ENCODE peak calls at places on chromosomes 13 and 19, in ten cellular contexts. One of them, this sample, is unnamed. For H3K36me3, the result is how much of the 10 kb centered on the place peaks cover.

GRCh38 chr13:43298799-43299198 is 275.4 kb downstream of the DNAJC15 start:
- DNase-seq in H1: no peak
- DNase-seq in PC-3: no peak
- DNase-seq in OCI-LY7: no peak
- DNase-seq in GM12878: no peak
- DNase-seq in K562: no peak
- DNase-seq in neuronal stem cell: no peak
- DNase-seq in mammary epithelial cell: peak
- DNase-seq in fibroblast of lung: no peak
- DNase-seq in IMR-90: no peak
- DNase-seq in this sample: no peak

GRCh38 chr13:107680115-107680514 is 535.2 kb downstream of the LIG4 start:
- DNase-seq in mammary epithelial cell: no peak
- DNase-seq in K562: no peak
- DNase-seq in GM12878: no peak
- DNase-seq in neuronal stem cell: no peak
- DNase-seq in PC-3: peak
- DNase-seq in OCI-LY7: no peak
- DNase-seq in fibroblast of lung: no peak
- DNase-seq in IMR-90: peak
- DNase-seq in H1: no peak
- DNase-seq in this sample: no peak

GRCh38 chr13:56351041-56351440 is 789.7 kb upstream of the PRR20A start:
- DNase-seq in IMR-90: no peak
- DNase-seq in GM12878: no peak
- DNase-seq in neuronal stem cell: no peak
- DNase-seq in H1: no peak
- DNase-seq in OCI-LY7: no peak
- DNase-seq in PC-3: peak
- DNase-seq in K562: no peak
- DNase-seq in mammary epithelial cell: no peak
- DNase-seq in fibroblast of lung: no peak
- DNase-seq in this sample: no peak

GRCh38 chr13:43261018-43261417 is 237.6 kb downstream of the DNAJC15 start:
- DNase-seq in GM12878: no peak
- DNase-seq in IMR-90: peak
- DNase-seq in K562: no peak
- DNase-seq in H1: no peak
- DNase-seq in neuronal stem cell: no peak
- DNase-seq in fibroblast of lung: peak
- DNase-seq in OCI-LY7: no peak
- DNase-seq in PC-3: peak
- DNase-seq in mammary epithelial cell: peak
- DNase-seq in this sample: no peak

GRCh38 chr19:10643166-10643967 is 10.8 kb upstream of the ILF3 start:
- DNase-seq in fibroblast of lung: no peak
- DNase-seq in OCI-LY7: no peak
- DNase-seq in PC-3: no peak
- DNase-seq in K562: no peak
- DNase-seq in GM12878: no peak
- DNase-seq in neuronal stem cell: no peak
- DNase-seq in IMR-90: no peak
- DNase-seq in mammary epithelial cell: no peak
- DNase-seq in H1: no peak
- DNase-seq in this sample: no peak

GRCh38 chr19:44003461-44004134 is 841 bp downstream of the ZNF230 start:
- DNase-seq in GM12878: no peak
- DNase-seq in K562: peak
- DNase-seq in neuronal stem cell: no peak
- DNase-seq in mammary epithelial cell: peak
- DNase-seq in PC-3: no peak
- DNase-seq in fibroblast of lung: peak
- DNase-seq in OCI-LY7: peak
- DNase-seq in IMR-90: no peak
- DNase-seq in H1: peak
- DNase-seq in this sample: peak

GRCh38 chr13:30718661-30719520 is 16.5 kb upstream of the ALOX5AP start:
- DNase-seq in OCI-LY7: peak
- DNase-seq in mammary epithelial cell: peak
- DNase-seq in fibroblast of lung: peak
- DNase-seq in H1: no peak
- DNase-seq in IMR-90: peak
- DNase-seq in neuronal stem cell: no peak
- DNase-seq in PC-3: peak
- DNase-seq in GM12878: no peak
- DNase-seq in K562: no peak
- DNase-seq in this sample: no peak

GRCh38 chr19:1621574-1621973 is 16.3 kb upstream of the UQCR11 start:
- DNase-seq in neuronal stem cell: no peak
- DNase-seq in GM12878: no peak
- DNase-seq in OCI-LY7: no peak
- DNase-seq in fibroblast of lung: no peak
- DNase-seq in PC-3: no peak
- DNase-seq in H1: no peak
- DNase-seq in IMR-90: no peak
- DNase-seq in K562: no peak
- DNase-seq in mammary epithelial cell: no peak
- DNase-seq in this sample: no peak

GRCh38 chr13:112968910-112969691 is at the start of gene MCF2L:
- DNase-seq in IMR-90: peak
- DNase-seq in GM12878: no peak
- DNase-seq in mammary epithelial cell: no peak
- DNase-seq in K562: no peak
- DNase-seq in fibroblast of lung: peak
- DNase-seq in H1: peak
- DNase-seq in neuronal stem cell: peak
- DNase-seq in OCI-LY7: peak
- DNase-seq in PC-3: peak
- DNase-seq in this sample: peak

GRCh38 chr13:44355643-44356042 is 18.0 kb upstream of the SERP2 start:
- DNase-seq in K562: no peak
- DNase-seq in fibroblast of lung: no peak
- DNase-seq in mammary epithelial cell: no peak
- DNase-seq in PC-3: no peak
- DNase-seq in neuronal stem cell: no peak
- DNase-seq in OCI-LY7: no peak
- DNase-seq in H1: no peak
- DNase-seq in GM12878: no peak
- DNase-seq in IMR-90: no peak
- DNase-seq in this sample: no peak

GRCh38 chr19:54429545-54430227 is 14.4 kb downstream of the TTYH1 start:
- DNase-seq in GM12878: no peak
- DNase-seq in K562: no peak
- DNase-seq in PC-3: no peak
- DNase-seq in neuronal stem cell: no peak
- DNase-seq in IMR-90: no peak
- DNase-seq in mammary epithelial cell: no peak
- DNase-seq in H1: peak
- DNase-seq in fibroblast of lung: no peak
- DNase-seq in OCI-LY7: no peak
- DNase-seq in this sample: no peak

GRCh38 chr13:50011461-50011860 is 3.8 kb upstream of the KCNRG start:
- DNase-seq in K562: no peak
- DNase-seq in neuronal stem cell: no peak
- DNase-seq in PC-3: no peak
- DNase-seq in fibroblast of lung: no peak
- DNase-seq in H1: no peak
- DNase-seq in IMR-90: no peak
- DNase-seq in GM12878: no peak
- DNase-seq in mammary epithelial cell: no peak
- DNase-seq in OCI-LY7: no peak
- DNase-seq in this sample: no peak

GRCh38 chr13:50001287-50001686 is 4.4 kb downstream of the TRIM13 start:
- DNase-seq in mammary epithelial cell: no peak
- DNase-seq in IMR-90: no peak
- DNase-seq in OCI-LY7: no peak
- DNase-seq in PC-3: no peak
- DNase-seq in fibroblast of lung: no peak
- DNase-seq in H1: no peak
- DNase-seq in neuronal stem cell: no peak
- DNase-seq in K562: no peak
- DNase-seq in GM12878: no peak
- DNase-seq in this sample: no peak

DNA sequence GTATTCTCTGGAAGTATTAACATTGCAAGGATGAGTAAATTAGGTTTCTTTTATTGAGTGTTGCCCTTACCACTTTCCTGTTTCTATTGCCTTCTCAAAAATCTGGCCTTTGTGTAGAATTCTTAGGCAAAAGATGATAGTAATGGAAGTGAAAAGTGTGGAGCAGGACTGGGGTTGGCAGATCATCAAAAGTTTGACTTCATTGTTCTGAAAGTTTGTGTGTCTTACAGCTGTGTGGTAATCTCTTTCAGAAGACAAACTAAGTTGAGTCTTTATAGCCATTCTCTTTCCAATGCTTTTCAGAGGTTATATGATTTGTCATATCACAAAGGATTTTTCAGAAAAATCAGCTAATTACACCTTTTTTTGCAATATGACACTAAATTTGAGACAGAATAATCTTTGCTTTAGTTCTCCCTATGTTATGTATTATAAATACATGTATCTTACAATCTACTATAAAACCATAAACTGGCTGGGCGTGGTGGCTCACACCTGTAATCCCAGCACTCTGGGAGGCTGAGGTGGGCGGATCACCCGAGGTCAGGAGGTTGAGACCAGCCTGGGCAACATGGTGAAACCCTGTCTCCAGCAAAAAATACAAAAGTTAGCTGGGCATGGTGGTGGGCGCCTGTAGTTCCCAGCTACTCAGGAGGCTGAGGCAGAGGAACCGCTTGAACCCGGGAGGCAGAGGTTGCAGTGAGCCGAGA is 8.7 kb upstream of the KCNRG start:
- DNase-seq in IMR-90: peak
- DNase-seq in PC-3: no peak
- DNase-seq in K562: no peak
- DNase-seq in mammary epithelial cell: no peak
- DNase-seq in OCI-LY7: no peak
- DNase-seq in neuronal stem cell: no peak
- DNase-seq in fibroblast of lung: peak
- DNase-seq in H1: no peak
- DNase-seq in GM12878: no peak
- DNase-seq in this sample: no peak
- H3K36me3 ChIP-seq in IMR-90: under half
- H3K36me3 ChIP-seq in PC-3: under half
- H3K36me3 ChIP-seq in K562: half or more
- H3K36me3 ChIP-seq in mammary epithelial cell: under half
- H3K36me3 ChIP-seq in OCI-LY7: half or more
- H3K36me3 ChIP-seq in neuronal stem cell: half or more
- H3K36me3 ChIP-seq in fibroblast of lung: under half
- H3K36me3 ChIP-seq in H1: under half
- H3K36me3 ChIP-seq in GM12878: under half
- H3K36me3 ChIP-seq in this sample: half or more

GRCh38 chr13:68176486-68176885 is 946.4 kb upstream of the PCDH9 start:
- DNase-seq in fibroblast of lung: peak
- DNase-seq in H1: no peak
- DNase-seq in PC-3: peak
- DNase-seq in OCI-LY7: no peak
- DNase-seq in GM12878: no peak
- DNase-seq in IMR-90: peak
- DNase-seq in K562: no peak
- DNase-seq in neuronal stem cell: no peak
- DNase-seq in mammary epithelial cell: peak
- DNase-seq in this sample: no peak
- H3K4me2 ChIP-seq in fibroblast of lung: no peak
- H3K4me2 ChIP-seq in H1: no peak
- H3K4me2 ChIP-seq in PC-3: no peak
- H3K4me2 ChIP-seq in OCI-LY7: no peak
- H3K4me2 ChIP-seq in GM12878: no peak
- H3K4me2 ChIP-seq in IMR-90: no peak
- H3K4me2 ChIP-seq in K562: no peak
- H3K4me2 ChIP-seq in neuronal stem cell: no peak
- H3K4me2 ChIP-seq in mammary epithelial cell: peak
- H3K4me2 ChIP-seq in this sample: no peak

GRCh38 chr19:16853066-16853465 is 23.9 kb downstream of the SIN3B start:
- DNase-seq in IMR-90: no peak
- DNase-seq in K562: no peak
- DNase-seq in H1: no peak
- DNase-seq in mammary epithelial cell: no peak
- DNase-seq in GM12878: no peak
- DNase-seq in PC-3: no peak
- DNase-seq in fibroblast of lung: no peak
- DNase-seq in neuronal stem cell: no peak
- DNase-seq in OCI-LY7: no peak
- DNase-seq in this sample: no peak

GRCh38 chr19:16850133-16850532 is 20.9 kb downstream of the SIN3B start:
- DNase-seq in neuronal stem cell: no peak
- DNase-seq in OCI-LY7: no peak
- DNase-seq in fibroblast of lung: peak
- DNase-seq in K562: no peak
- DNase-seq in GM12878: no peak
- DNase-seq in H1: no peak
- DNase-seq in mammary epithelial cell: no peak
- DNase-seq in IMR-90: peak
- DNase-seq in PC-3: peak
- DNase-seq in this sample: no peak

GRCh38 chr19:16847407-16847806 is 18.2 kb downstream of the SIN3B start:
- DNase-seq in PC-3: no peak
- DNase-seq in GM12878: no peak
- DNase-seq in K562: no peak
- DNase-seq in H1: no peak
- DNase-seq in OCI-LY7: no peak
- DNase-seq in IMR-90: no peak
- DNase-seq in neuronal stem cell: no peak
- DNase-seq in mammary epithelial cell: no peak
- DNase-seq in fibroblast of lung: no peak
- DNase-seq in this sample: no peak

GRCh38 chr19:16849168-16849567 is 20.0 kb downstream of the SIN3B start:
- DNase-seq in fibroblast of lung: no peak
- DNase-seq in PC-3: peak
- DNase-seq in OCI-LY7: no peak
- DNase-seq in H1: no peak
- DNase-seq in IMR-90: peak
- DNase-seq in mammary epithelial cell: no peak
- DNase-seq in neuronal stem cell: no peak
- DNase-seq in K562: no peak
- DNase-seq in GM12878: no peak
- DNase-seq in this sample: no peak

GRCh38 chr19:16851031-16851712 is 22.0 kb downstream of the SIN3B start:
- DNase-seq in IMR-90: peak
- DNase-seq in fibroblast of lung: peak
- DNase-seq in GM12878: no peak
- DNase-seq in OCI-LY7: no peak
- DNase-seq in mammary epithelial cell: no peak
- DNase-seq in H1: no peak
- DNase-seq in PC-3: peak
- DNase-seq in neuronal stem cell: no peak
- DNase-seq in K562: no peak
- DNase-seq in this sample: no peak
- H3K36me3 ChIP-seq in IMR-90: half or more
- H3K36me3 ChIP-seq in fibroblast of lung: under half
- H3K36me3 ChIP-seq in GM12878: under half
- H3K36me3 ChIP-seq in OCI-LY7: half or more
- H3K36me3 ChIP-seq in mammary epithelial cell: under half
- H3K36me3 ChIP-seq in H1: half or more
- H3K36me3 ChIP-seq in PC-3: half or more
- H3K36me3 ChIP-seq in neuronal stem cell: half or more
- H3K36me3 ChIP-seq in K562: half or more
- H3K36me3 ChIP-seq in this sample: half or more

DNA sequence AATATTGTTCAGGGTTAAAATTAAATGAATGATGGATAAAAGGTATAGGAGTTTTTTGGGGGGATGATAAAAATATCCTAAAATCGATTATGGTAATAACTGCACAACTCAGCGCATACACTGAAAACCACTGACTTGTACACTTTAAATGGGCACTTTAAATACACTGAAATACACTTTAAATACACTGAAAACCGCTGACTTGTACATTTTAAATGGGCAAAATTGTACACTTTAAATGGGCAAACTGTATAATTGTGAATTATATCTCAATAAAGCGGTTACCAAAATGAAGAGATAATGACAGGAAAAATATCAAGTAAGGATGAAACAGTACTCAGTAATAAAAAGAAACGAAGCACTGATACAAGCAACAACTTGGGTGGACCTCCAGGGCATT is 1.5 kb downstream of the LIG1 start:
- DNase-seq in GM12878: no peak
- DNase-seq in IMR-90: no peak
- DNase-seq in mammary epithelial cell: no peak
- DNase-seq in PC-3: no peak
- DNase-seq in OCI-LY7: no peak
- DNase-seq in K562: no peak
- DNase-seq in fibroblast of lung: no peak
- DNase-seq in neuronal stem cell: no peak
- DNase-seq in H1: no peak
- DNase-seq in this sample: no peak
- H3K4me2 ChIP-seq in GM12878: peak
- H3K4me2 ChIP-seq in IMR-90: no peak
- H3K4me2 ChIP-seq in mammary epithelial cell: peak
- H3K4me2 ChIP-seq in PC-3: peak
- H3K4me2 ChIP-seq in OCI-LY7: peak
- H3K4me2 ChIP-seq in K562: peak
- H3K4me2 ChIP-seq in fibroblast of lung: no peak
- H3K4me2 ChIP-seq in neuronal stem cell: no peak
- H3K4me2 ChIP-seq in H1: peak
- H3K4me2 ChIP-seq in this sample: peak

This sample was measured in DND-41.